ENCODE peak calls at places on chromosomes 1 and 21, in five cellular contexts. R is GM12878, C is A549, Z is K562, M is HepG2. W is an unnamed sample.

GRCh38 chr1:53541263-53541625 is 82.0 kb downstream of the DMRTB1 start:
- DNase-seq in Z (no peak), R (no peak), M (no peak), C (no peak), W (no peak)

GRCh38 chr1:97691325-97691724 is 229.5 kb downstream of the DPYD start:
- DNase-seq in Z (no peak), M (no peak), R (no peak), C (no peak), W (peak)

GRCh38 chr1:112393634-112393976 is 2.4 kb upstream of the CTTNBP2NL start:
- DNase-seq in Z (no peak), M (no peak), C (no peak), R (no peak), W (no peak)

GRCh38 chr1:93591291-93591832 is 90.3 kb downstream of the BCAR3 start:
- DNase-seq in R (no peak), C (no peak), Z (no peak), M (peak), W (no peak)

GRCh38 chr1:156438278-156438987 is 62.1 kb downstream of the MEF2D start:
- DNase-seq in R (no peak), Z (no peak), M (no peak), C (no peak), W (no peak)

GRCh38 chr1:187816646-187817045 is 987.9 kb downstream of the PLA2G4A start:
- DNase-seq in R (no peak), C (no peak), Z (no peak), M (no peak), W (no peak)

GRCh38 chr1:172727956-172728603 is 69.2 kb downstream of the FASLG start:
- DNase-seq in M (peak), C (no peak), R (no peak), Z (peak), W (peak)

GRCh38 chr1:239987103-239987745 is 104.5 kb upstream of the FMN2 start:
- DNase-seq in M (peak), R (no peak), C (no peak), Z (peak), W (no peak)

GRCh38 chr21:45138199-45139002 is 64.0 kb downstream of the ADARB1 start:
- DNase-seq in M (peak), Z (peak), R (no peak), C (peak), W (peak)

GRCh38 chr1:162475539-162476185 is 22.0 kb upstream of the UHMK1 start:
- DNase-seq in C (no peak), R (no peak), M (no peak), Z (no peak), W (no peak)

GRCh38 chr1:181159451-181160151 is 71.1 kb downstream of the IER5 start:
- DNase-seq in M (no peak), C (no peak), R (no peak), Z (no peak), W (no peak)

GRCh38 chr1:183306317-183307042 is 111.7 kb downstream of the NMNAT2 start:
- DNase-seq in Z (peak), M (peak), C (peak), R (no peak), W (no peak)

GRCh38 chr1:81351864-81352263 is 448.9 kb upstream of the ADGRL2 start:
- DNase-seq in C (no peak), M (no peak), R (no peak), Z (no peak), W (no peak)

GRCh38 chr1:231919900-231920299 is 293.3 kb downstream of the DISC1 start:
- DNase-seq in Z (no peak), R (no peak), C (no peak), M (no peak), W (peak)

GRCh38 chr1:38191451-38191850 is 144.9 kb upstream of the POU3F1 start:
- DNase-seq in R (no peak), C (no peak), Z (no peak), M (no peak), W (no peak)

GRCh38 chr1:201361652-201362504 is 15.6 kb downstream of the TNNT2 start:
- DNase-seq in Z (peak), C (peak), R (no peak), M (peak), W (peak)

GRCh38 chr1:166391677-166392076 is 224.9 kb upstream of the FAM78B start:
- DNase-seq in C (no peak), Z (no peak), M (no peak), R (no peak), W (no peak)

GRCh38 chr1:115771847-115772457 is 3.4 kb upstream of the CASQ2 start:
- DNase-seq in M (peak), C (peak), R (peak), Z (peak), W (peak)

DNA sequence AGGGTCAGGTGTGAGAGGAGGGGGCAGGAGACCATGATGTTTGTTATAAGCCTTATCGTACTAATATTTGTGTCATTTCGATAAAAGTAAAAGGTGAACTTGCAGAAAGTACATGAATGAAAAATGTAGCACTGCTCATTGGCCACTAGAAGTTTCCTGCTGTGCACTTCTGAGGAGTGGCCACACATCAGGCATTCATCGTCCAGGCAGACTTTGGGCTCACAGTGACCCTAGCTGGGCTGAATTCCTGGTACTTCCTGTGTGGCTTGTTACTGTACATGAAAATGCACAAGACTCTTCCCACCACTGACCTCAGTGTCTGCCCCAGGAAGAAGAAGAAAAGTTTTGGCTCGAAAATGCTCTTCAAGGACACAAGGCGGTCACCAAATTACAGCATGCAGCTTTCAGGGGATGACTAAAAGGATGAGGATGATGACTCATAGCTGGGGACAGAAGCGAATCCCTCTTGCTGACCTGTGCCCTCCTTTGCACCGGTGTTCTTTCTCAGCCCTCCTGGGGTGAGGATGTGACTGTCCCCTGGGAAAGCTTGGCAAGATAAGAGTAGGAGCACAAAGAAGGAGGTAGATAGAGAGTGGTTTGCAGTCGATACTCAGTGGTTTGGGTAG is 252.4 kb upstream of the KAZN start:
- DNase-seq in M (no peak), C (no peak), Z (peak), R (no peak), W (no peak)
- TF ChIP-seq REST in M (no peak), C (no peak), Z (no peak), R (no peak), W (no peak)

GRCh38 chr1:234893359-234893724 is 235.3 kb downstream of the TOMM20 start:
- DNase-seq in Z (no peak), M (no peak), C (no peak), R (no peak), W (no peak)

GRCh38 chr1:234893725-234894630 is 234.7 kb downstream of the TOMM20 start:
- DNase-seq in Z (peak), R (no peak), C (no peak), M (peak), W (no peak)

GRCh38 chr1:234891427-234891826 is 237.2 kb downstream of the TOMM20 start:
- DNase-seq in M (peak), C (no peak), Z (no peak), R (no peak), W (no peak)

GRCh38 chr1:234889643-234890042 is 239.0 kb downstream of the TOMM20 start:
- DNase-seq in C (no peak), R (no peak), Z (no peak), M (no peak), W (no peak)

GRCh38 chr1:234890694-234891093 is 237.9 kb downstream of the TOMM20 start:
- DNase-seq in Z (no peak), C (no peak), R (no peak), M (no peak), W (no peak)
- TF ChIP-seq SMC3 in Z (no peak), C (no peak), R (no peak), M (no peak), W (no peak)

GRCh38 chr1:230552880-230553279 is 89.4 kb upstream of the COG2 start:
- DNase-seq in R (no peak), M (no peak), C (no peak), Z (no peak), W (no peak)

GRCh38 chr1:230545181-230545580 is 97.1 kb upstream of the COG2 start:
- DNase-seq in M (no peak), C (no peak), R (no peak), Z (no peak), W (no peak)

GRCh38 chr1:230550428-230550827 is 91.9 kb upstream of the COG2 start:
- DNase-seq in R (no peak), C (no peak), M (no peak), Z (no peak), W (no peak)

GRCh38 chr1:230548357-230548756 is 93.9 kb upstream of the COG2 start:
- DNase-seq in Z (no peak), M (no peak), C (no peak), R (no peak), W (no peak)

DNA sequence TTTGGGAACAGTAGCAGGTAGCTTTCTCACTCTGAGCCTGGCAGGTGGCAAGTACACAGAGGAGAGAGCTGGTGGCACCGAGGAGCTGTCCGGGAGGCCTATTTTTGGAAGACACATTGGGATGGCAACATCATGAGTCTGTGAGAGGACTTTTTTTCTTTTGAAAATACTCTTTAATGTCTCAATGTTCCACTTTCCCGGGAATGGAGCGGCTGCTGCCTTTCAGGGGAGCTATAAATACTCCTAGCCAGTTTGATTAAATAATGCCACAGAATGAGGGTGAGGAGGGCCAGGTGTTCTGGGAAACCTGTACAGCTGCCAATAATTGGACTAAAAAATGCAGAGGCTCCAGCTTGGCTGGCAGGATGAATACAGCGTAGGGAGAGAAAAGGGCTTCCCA is 93.3 kb upstream of the COG2 start:
- DNase-seq in M (no peak), Z (no peak), C (no peak), R (no peak), W (no peak)
- TF ChIP-seq REST in M (no peak), Z (no peak), C (no peak), R (no peak), W (no peak)

GRCh38 chr1:213970193-213970592 is 17.6 kb upstream of the PROX1 start:
- DNase-seq in R (no peak), C (no peak), Z (no peak), M (no peak), W (no peak)

GRCh38 chr1:213972141-213972540 is 15.6 kb upstream of the PROX1 start:
- DNase-seq in R (no peak), C (no peak), Z (no peak), M (no peak), W (no peak)

GRCh38 chr1:213962508-213962907 is 25.3 kb upstream of the PROX1 start:
- DNase-seq in C (no peak), R (no peak), M (no peak), Z (no peak), W (no peak)

GRCh38 chr1:213973129-213973528 is 14.6 kb upstream of the PROX1 start:
- DNase-seq in M (no peak), C (no peak), R (no peak), Z (no peak), W (no peak)

DNA sequence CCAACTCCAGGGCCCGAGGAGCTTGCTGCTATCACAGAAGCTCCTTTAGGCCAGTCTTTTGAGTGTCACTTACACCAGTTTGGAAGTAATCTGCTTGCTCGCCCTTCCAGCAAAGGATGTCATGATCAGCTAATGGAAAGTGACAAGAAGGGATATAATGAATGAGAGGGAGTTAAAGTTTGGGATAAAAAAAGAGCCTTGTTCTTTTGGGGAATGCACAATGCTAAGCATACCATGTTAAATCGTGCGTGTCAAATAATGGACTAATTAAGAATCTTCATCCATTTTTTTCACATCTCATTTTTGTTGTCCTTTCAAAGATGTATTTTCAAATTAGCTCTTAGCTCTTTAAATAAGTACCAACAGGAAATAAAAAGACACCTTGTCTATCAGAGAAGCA is 19.4 kb upstream of the PROX1 start:
- DNase-seq in M (no peak), R (no peak), C (no peak), Z (no peak), W (no peak)
- TF ChIP-seq SMC3 in M (no peak), R (no peak), C (no peak), Z (no peak), W (no peak)

DNA sequence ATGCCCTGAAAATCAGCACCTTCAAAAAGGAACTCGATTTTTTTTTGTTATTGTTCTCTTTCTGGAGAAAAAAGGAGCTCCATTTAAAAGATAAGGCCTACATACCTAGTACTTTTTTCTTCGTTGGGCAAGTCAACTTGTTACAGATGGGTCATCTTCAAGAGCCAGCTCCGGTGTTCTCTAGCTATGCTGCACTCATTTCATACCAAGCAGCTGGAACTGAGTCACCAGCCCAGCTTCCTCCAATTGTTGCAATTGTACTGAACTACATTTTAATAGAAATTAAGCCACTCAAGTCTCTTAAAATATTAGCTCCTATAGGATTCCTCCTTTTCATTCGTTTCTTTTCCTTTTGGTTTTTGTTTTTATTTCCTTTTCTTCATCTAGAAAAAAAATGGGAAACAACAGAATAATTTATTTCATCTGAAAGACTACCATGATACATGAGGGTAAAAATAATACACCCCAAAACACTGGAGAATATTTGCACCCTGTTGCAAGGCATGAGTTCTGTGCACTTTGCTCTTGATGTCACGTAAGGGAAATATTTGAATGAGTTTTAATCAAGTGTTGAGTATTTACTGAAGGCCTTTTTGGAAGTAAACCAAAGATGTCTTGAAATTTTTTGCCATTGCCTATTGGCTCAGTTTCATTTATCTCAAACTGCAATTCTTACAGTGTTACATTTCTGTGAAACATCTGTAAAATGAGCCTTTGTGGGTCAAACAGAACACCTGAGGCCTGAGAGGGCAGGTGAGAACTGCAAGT is 60.5 kb downstream of the CLIC4 start:
- DNase-seq in R (no peak), Z (no peak), M (no peak), C (no peak), W (no peak)
- TF ChIP-seq REST in R (no peak), Z (no peak), M (no peak), C (no peak), W (no peak)

GRCh38 chr21:43864806-43865470 is at the start of gene AGPAT3:
- DNase-seq in C (no peak), Z (peak), R (no peak), M (no peak), W (peak)

GRCh38 chr21:43866233-43866632 is 1.2 kb downstream of the AGPAT3 start:
- DNase-seq in Z (peak), M (no peak), R (no peak), C (no peak), W (peak)

GRCh38 chr21:43865471-43866181 is 603 bp downstream of the AGPAT3 start:
- DNase-seq in R (no peak), M (no peak), Z (peak), C (peak), W (peak)

GRCh38 chr21:43866659-43867331 is 1.8 kb downstream of the AGPAT3 start:
- DNase-seq in C (no peak), M (peak), R (peak), Z (peak), W (no peak)

DNA sequence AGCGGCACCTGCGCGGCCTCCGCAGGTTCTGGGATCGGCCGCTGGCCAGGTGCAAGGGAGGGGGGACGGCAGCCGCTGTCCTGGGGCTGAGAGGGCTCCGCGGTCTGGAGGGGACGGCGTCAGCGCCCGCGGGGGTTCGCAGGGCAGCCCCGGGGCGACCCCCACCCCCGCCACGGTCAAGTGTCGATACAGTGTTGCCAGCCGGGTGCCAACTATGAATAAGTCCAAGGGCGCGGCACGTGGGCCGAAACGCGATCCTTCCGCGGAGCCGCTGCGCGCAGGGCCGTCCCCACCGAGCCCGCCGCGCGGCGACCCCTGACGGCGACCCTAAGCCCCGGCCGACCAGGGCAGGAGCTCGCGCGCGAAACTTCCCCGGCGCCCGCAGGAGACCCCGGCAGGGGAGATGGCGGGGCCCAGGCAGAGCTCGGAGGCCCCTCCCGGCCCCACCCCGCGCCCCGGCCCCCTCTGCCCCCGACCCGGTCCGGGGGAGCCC is 664 bp upstream of the AGPAT3 start:
- DNase-seq in R (no peak), M (no peak), Z (peak), C (peak), W (peak)
- TF ChIP-seq SMC3 in R (no peak), M (no peak), Z (no peak), C (no peak), W (no peak)